ENCODE peak calls at places on chromosomes 7 and 10, in eight cellular contexts. D is posterior cingulate gyrus; H is T-helper 9 cell; P is activated T-cell treated with anti-CD3 and anti-CD28 coated beads, Interleukin-2, amount 50 U/mL, for 24 hours; Q is NCI-H1092 treated with DMSO at 0.1 percent for 48 hours; L is KBM-7; A is cerebellar cortex; Z is HTR-8/SVneo. J is an unnamed sample.
A peak's percentile ranks its signal among the peaks of the same experiment; 100 is the strongest.

GRCh38 chr7:28029036-28029435 is 151.6 kb downstream of the JAZF1 start:
- DNase-seq in Q (no peak), H (no peak), Z (no peak), D (no peak), A (no peak), P (no peak), L (no peak), J (no peak)

GRCh38 chr10:30848396-30849032 is 183.2 kb downstream of the ZNF438 start:
- DNase-seq in H (no peak), L (no peak), Z (no peak), A (no peak), P (no peak), D (no peak), Q (no peak), J (no peak)

GRCh38 chr10:116742367-116743265 is at the start of gene HSPA12A:
- DNase-seq in D (peak; percentile 69), Z (peak; percentile 50), L (peak; percentile 53), H (peak; percentile 24), Q (peak; percentile 3), A (peak; percentile 57), P (peak; percentile 78), J (peak; percentile 78)

GRCh38 chr10:86231796-86232560 is 134.6 kb downstream of the GRID1 start:
- DNase-seq in P (no peak), L (no peak), A (no peak), Q (no peak), D (no peak), Z (no peak), H (no peak), J (no peak)

GRCh38 chr7:132580717-132581285 is 4.5 kb upstream of the PLXNA4 start:
- DNase-seq in Z (peak; percentile 41), P (peak; percentile 71), H (peak; percentile 62), D (peak; percentile 63), L (peak; percentile 73), A (peak; percentile 85), Q (peak; percentile 88), J (peak; percentile 82)

GRCh38 chr7:106367018-106367420 is 82.2 kb upstream of the NAMPT start:
- DNase-seq in A (peak; percentile 34), L (peak; percentile 58), H (no peak), Q (no peak), Z (no peak), P (no peak), D (no peak), J (no peak)

GRCh38 chr7:24692592-24692991 is 64.7 kb downstream of the GSDME start:
- DNase-seq in L (no peak), Q (no peak), H (no peak), Z (no peak), A (no peak), P (no peak), D (no peak), J (no peak)

GRCh38 chr7:27150568-27151340 is 1.6 kb downstream of the HOXA3 start:
- DNase-seq in A (no peak), P (peak; percentile 82), Q (no peak), L (peak; percentile 92), Z (no peak), D (peak; percentile 28), H (peak; percentile 56), J (peak; percentile 89)

GRCh38 chr10:129244298-129244697 is 222.7 kb upstream of the MGMT start:
- DNase-seq in L (no peak), Z (no peak), A (no peak), H (no peak), P (no peak), D (no peak), Q (no peak), J (no peak)

GRCh38 chr10:481636-482035 is 207.8 kb downstream of the DIP2C start:
- DNase-seq in H (no peak), Q (no peak), A (no peak), D (no peak), P (peak; percentile 17), L (no peak), Z (no peak), J (no peak)

GRCh38 chr7:1853619-1854520 is 183.8 kb downstream of the ELFN1 start:
- DNase-seq in P (no peak), L (no peak), Z (no peak), A (no peak), H (no peak), D (peak; percentile 19), Q (no peak), J (peak; percentile 37)

GRCh38 chr10:110498087-110498981 is 627 bp downstream of the DUSP5 start:
- DNase-seq in H (peak; percentile 46), Z (no peak), Q (peak; percentile 20), D (peak; percentile 47), L (peak; percentile 41), P (peak; percentile 77), A (no peak), J (peak; percentile 78)

GRCh38 chr7:78326870-78327269 is 528.3 kb downstream of the PHTF2 start:
- DNase-seq in A (peak; percentile 67), Q (peak; percentile 97), Z (no peak), L (no peak), H (no peak), D (no peak), P (no peak), J (no peak)

GRCh38 chr10:50421026-50421719 is 169.9 kb upstream of the ASAH2 start:
- DNase-seq in A (peak; percentile 51), L (peak; percentile 85), D (no peak), Z (peak; percentile 35), H (no peak), Q (no peak), P (no peak), J (no peak)

GRCh38 chr7:157312941-157313340 is 23.9 kb upstream of the DNAJB6 start:
- DNase-seq in Q (no peak), A (no peak), L (no peak), Z (no peak), D (no peak), H (no peak), P (no peak), J (no peak)

GRCh38 chr7:53351681-53352080 is 316.2 kb downstream of the POM121L12 start:
- DNase-seq in H (no peak), Z (no peak), L (no peak), A (no peak), P (no peak), Q (no peak), D (no peak), J (no peak)

GRCh38 chr7:54678763-54679396 is 80.1 kb downstream of the SEC61G start:
- DNase-seq in Q (peak; percentile 18), H (no peak), A (no peak), Z (no peak), P (no peak), L (no peak), D (no peak), J (no peak)

GRCh38 chr10:63157845-63158624 is 24.9 kb downstream of the NRBF2 start:
- DNase-seq in P (peak; percentile 41), H (peak; percentile 11), A (peak; percentile 89), D (no peak), Q (peak; percentile 54), Z (peak; percentile 60), L (peak; percentile 62), J (no peak)

GRCh38 chr10:117899181-117899683 is 147.5 kb downstream of the RAB11FIP2 start:
- DNase-seq in H (no peak), Z (no peak), P (no peak), D (no peak), Q (no peak), A (no peak), L (no peak), J (no peak)

GRCh38 chr10:100828744-100829102 is 83.3 kb downstream of the PAX2 start:
- DNase-seq in D (no peak), Q (peak; percentile 1), L (no peak), A (no peak), Z (no peak), H (peak; percentile 13), P (no peak), J (peak; percentile 32)

GRCh38 chr10:71678057-71678805 is 41.3 kb downstream of the C10orf105 start:
- DNase-seq in Z (no peak), L (no peak), Q (no peak), H (no peak), A (no peak), P (no peak), D (no peak), J (no peak)

GRCh38 chr10:21249435-21249834 is 276.0 kb downstream of the SKIDA1 start:
- DNase-seq in L (no peak), Z (no peak), D (no peak), P (no peak), Q (no peak), H (no peak), A (no peak), J (no peak)

GRCh38 chr7:78777844-78778243 is 675.6 kb downstream of the MAGI2 start:
- DNase-seq in H (no peak), P (no peak), A (no peak), Z (no peak), D (no peak), Q (no peak), L (no peak), J (no peak)

GRCh38 chr10:22466763-22467334 is 121.6 kb downstream of the SPAG6 start:
- DNase-seq in A (no peak), H (no peak), Q (no peak), D (no peak), L (no peak), P (no peak), Z (no peak), J (no peak)

GRCh38 chr10:96828609-96829008 is 3.5 kb upstream of the LCOR start:
- DNase-seq in H (no peak), P (no peak), Z (no peak), L (no peak), D (no peak), A (no peak), Q (no peak), J (no peak)

GRCh38 chr7:78438433-78438832 is 639.9 kb downstream of the PHTF2 start:
- DNase-seq in L (no peak), Z (no peak), A (peak; percentile 47), Q (peak; percentile 75), D (no peak), P (no peak), H (no peak), J (no peak)

GRCh38 chr7:40604601-40605438 is 470.0 kb downstream of the SUGCT start:
- DNase-seq in D (peak; percentile 34), P (peak; percentile 33), Z (peak; percentile 65), L (peak; percentile 65), Q (peak; percentile 3), A (peak; percentile 73), H (no peak), J (no peak)

GRCh38 chr10:132960651-132961419 is 18.5 kb upstream of the CFAP46 start:
- DNase-seq in H (no peak), P (peak; percentile 25), A (no peak), L (no peak), D (no peak), Q (no peak), Z (no peak), J (peak; percentile 37)

GRCh38 chr7:37336259-37336658 is 112.4 kb downstream of the ELMO1 start:
- DNase-seq in Z (no peak), L (no peak), D (no peak), Q (no peak), P (no peak), A (no peak), H (no peak), J (peak; percentile 72)

GRCh38 chr10:81886939-81887338 is 11.9 kb downstream of the NRG3 start:
- DNase-seq in L (no peak), Z (no peak), P (no peak), Q (no peak), H (no peak), D (no peak), A (no peak), J (no peak)